ENCODE peak calls at places on chromosome 9, in six cellular contexts. X, R, Q, D, B and C are unnamed samples.

GRCh38 chr9:116060631-116061030 is 93.0 kb upstream of the PAPPA start:
- DNase-seq in X (no peak), R (no peak), Q (no peak), D (no peak), B (no peak), C (no peak)

GRCh38 chr9:98010450-98010849 is 27.3 kb downstream of the ANP32B start:
- DNase-seq in X (peak; percentile 56), R (no peak), Q (no peak), D (no peak), B (no peak), C (no peak)

GRCh38 chr9:134191455-134192209 is 27.3 kb upstream of the RNU6ATAC start:
- DNase-seq in X (no peak), R (no peak), Q (no peak), D (no peak), B (no peak), C (no peak)

GRCh38 chr9:30932226-30932625 is 1452.2 kb upstream of the ACO1 start:
- DNase-seq in X (peak; percentile 6), R (no peak), Q (no peak), D (no peak), B (no peak), C (no peak)

GRCh38 chr9:137358126-137358525 is 56.1 kb upstream of the NRARP start:
- DNase-seq in X (no peak), R (no peak), Q (no peak), D (no peak), B (no peak), C (no peak)

GRCh38 chr9:108775901-108776306 is 79.9 kb downstream of the ACTL7B start:
- DNase-seq in X (no peak), R (no peak), Q (no peak), D (no peak), B (no peak), C (no peak)

GRCh38 chr9:93531374-93531773 is 45.0 kb upstream of the PHF2 start:
- DNase-seq in X (no peak), R (no peak), Q (no peak), D (no peak), B (no peak), C (no peak)

GRCh38 chr9:128933731-128934130 is 12.9 kb downstream of the PHYHD1 start:
- DNase-seq in X (no peak), R (no peak), Q (peak; percentile 7), D (no peak), B (no peak), C (no peak)

GRCh38 chr9:624935-625505 is 216.5 kb upstream of the DMRT1 start:
- DNase-seq in X (no peak), R (no peak), Q (no peak), D (no peak), B (no peak), C (no peak)

GRCh38 chr9:93648181-93648580 is 71.8 kb downstream of the PHF2 start:
- DNase-seq in X (no peak), R (no peak), Q (peak; percentile 12), D (peak; percentile 16), B (no peak), C (no peak)

GRCh38 chr9:1100945-1101344 is 50.8 kb downstream of the DMRT2 start:
- DNase-seq in X (no peak), R (peak; percentile 64), Q (peak; percentile 43), D (peak; percentile 59), B (no peak), C (no peak)

GRCh38 chr9:4661165-4662095 is 664 bp upstream of the PLPP6 start:
- DNase-seq in X (no peak), R (no peak), Q (no peak), D (no peak), B (no peak), C (no peak)

GRCh38 chr9:70049672-70050271 is 6.1 kb downstream of the MAMDC2 start:
- DNase-seq in X (no peak), R (no peak), Q (peak; percentile 70), D (peak; percentile 88), B (no peak), C (no peak)

GRCh38 chr9:37412431-37413151 is 9.9 kb upstream of the GRHPR start:
- DNase-seq in X (peak; percentile 73), R (no peak), Q (no peak), D (no peak), B (no peak), C (no peak)

GRCh38 chr9:136587145-136587943 is 41.5 kb upstream of the NOTCH1 start:
- DNase-seq in X (no peak), R (peak; percentile 61), Q (peak; percentile 83), D (no peak), B (no peak), C (no peak)

GRCh38 chr9:2208465-2208864 is 193.3 kb downstream of the SMARCA2 start:
- DNase-seq in X (no peak), R (no peak), Q (no peak), D (no peak), B (no peak), C (no peak)

GRCh38 chr9:6007770-6008168 is 7.7 kb downstream of the RANBP6 start:
- DNase-seq in X (peak; percentile 11), R (peak; percentile 83), Q (peak; percentile 89), D (peak; percentile 67), B (peak; percentile 94), C (peak; percentile 76)